ENCODE peak calls at places on chromosome 11, in nine cellular contexts. Z, X, M, J, Y, I, U, H and C are unnamed samples.
A peak's percentile ranks its signal among the peaks of the same experiment; 100 is the strongest.

GRCh38 chr11:66219846-66220565 is 48.4 kb upstream of the RAB1B start:
- DNase-seq in Z (no peak), X (no peak), M (no peak), J (no peak), Y (no peak), I (no peak), U (no peak), H (no peak), C (no peak)

GRCh38 chr11:119584193-119585037 is 144.6 kb downstream of the NECTIN1 start:
- DNase-seq in Z (peak; percentile 95), X (peak; percentile 90), M (no peak), J (peak; percentile 75), Y (peak; percentile 83), I (no peak), U (peak; percentile 74), H (no peak), C (peak; percentile 48)

GRCh38 chr11:63459586-63459985 is 31.4 kb downstream of the PLAAT5 start:
- DNase-seq in Z (peak; percentile 25), X (peak; percentile 52), M (no peak), J (no peak), Y (no peak), I (no peak), U (no peak), H (no peak), C (no peak)

GRCh38 chr11:328012-328411 is 7.4 kb upstream of the IFITM3 start:
- DNase-seq in Z (no peak), X (no peak), M (no peak), J (no peak), Y (no peak), I (no peak), U (no peak), H (no peak), C (no peak)

GRCh38 chr11:85742348-85742747 is 56.4 kb upstream of the CCDC89 start:
- DNase-seq in Z (no peak), X (no peak), M (no peak), J (no peak), Y (no peak), I (no peak), U (no peak), H (no peak), C (no peak)

GRCh38 chr11:103183981-103184592 is 74.9 kb downstream of the DYNC2H1 start:
- DNase-seq in Z (peak; percentile 10), X (no peak), M (no peak), J (no peak), Y (no peak), I (no peak), U (no peak), H (no peak), C (no peak)

GRCh38 chr11:119205080-119205479 is 1.1 kb upstream of the CBL start:
- DNase-seq in Z (peak; percentile 23), X (no peak), M (peak; percentile 41), J (no peak), Y (no peak), I (peak; percentile 52), U (no peak), H (no peak), C (no peak)

GRCh38 chr11:12069053-12069676 is 41.2 kb upstream of the MICAL2 start:
- DNase-seq in Z (no peak), X (no peak), M (no peak), J (no peak), Y (no peak), I (no peak), U (no peak), H (no peak), C (no peak)

GRCh38 chr11:29328961-29329441 is 687.8 kb downstream of the KCNA4 start:
- DNase-seq in Z (peak; percentile 28), X (peak; percentile 77), M (peak; percentile 19), J (peak; percentile 72), Y (peak; percentile 1), I (peak; percentile 60), U (peak; percentile 70), H (peak; percentile 62), C (peak; percentile 36)

GRCh38 chr11:69135420-69136363 is 20.0 kb upstream of the SMIM38 start:
- DNase-seq in Z (no peak), X (no peak), M (no peak), J (no peak), Y (no peak), I (no peak), U (no peak), H (no peak), C (no peak)

GRCh38 chr11:4683020-4683419 is 14.6 kb downstream of the OR51E2 start:
- DNase-seq in Z (no peak), X (no peak), M (no peak), J (peak; percentile 23), Y (no peak), I (no peak), U (no peak), H (no peak), C (no peak)

GRCh38 chr11:112229159-112229558 is 2.9 kb downstream of the PTS start:
- DNase-seq in Z (no peak), X (no peak), M (no peak), J (no peak), Y (no peak), I (no peak), U (no peak), H (no peak), C (no peak)

GRCh38 chr11:72114570-72114969 is 2.1 kb upstream of the ANAPC15 start:
- DNase-seq in Z (no peak), X (no peak), M (no peak), J (peak; percentile 72), Y (no peak), I (no peak), U (peak; percentile 2), H (no peak), C (no peak)

GRCh38 chr11:108698844-108699642 is 34.2 kb downstream of the DDX10 start:
- DNase-seq in Z (no peak), X (no peak), M (no peak), J (peak; percentile 51), Y (no peak), I (no peak), U (no peak), H (no peak), C (no peak)

GRCh38 chr11:3378426-3379423 is at the start of gene ZNF195:
- DNase-seq in Z (peak; percentile 100), X (peak; percentile 96), M (peak; percentile 99), J (peak; percentile 97), Y (peak; percentile 98), I (peak; percentile 99), U (peak; percentile 98), H (peak; percentile 97), C (peak; percentile 98)

GRCh38 chr11:3381794-3382193 is 2.8 kb upstream of the ZNF195 start:
- DNase-seq in Z (peak; percentile 45), X (no peak), M (no peak), J (no peak), Y (no peak), I (peak; percentile 34), U (no peak), H (no peak), C (no peak)

GRCh38 chr11:3380706-3381570 is 2.0 kb upstream of the ZNF195 start:
- DNase-seq in Z (peak; percentile 87), X (no peak), M (no peak), J (peak; percentile 68), Y (no peak), I (peak; percentile 37), U (no peak), H (no peak), C (no peak)

DNA sequence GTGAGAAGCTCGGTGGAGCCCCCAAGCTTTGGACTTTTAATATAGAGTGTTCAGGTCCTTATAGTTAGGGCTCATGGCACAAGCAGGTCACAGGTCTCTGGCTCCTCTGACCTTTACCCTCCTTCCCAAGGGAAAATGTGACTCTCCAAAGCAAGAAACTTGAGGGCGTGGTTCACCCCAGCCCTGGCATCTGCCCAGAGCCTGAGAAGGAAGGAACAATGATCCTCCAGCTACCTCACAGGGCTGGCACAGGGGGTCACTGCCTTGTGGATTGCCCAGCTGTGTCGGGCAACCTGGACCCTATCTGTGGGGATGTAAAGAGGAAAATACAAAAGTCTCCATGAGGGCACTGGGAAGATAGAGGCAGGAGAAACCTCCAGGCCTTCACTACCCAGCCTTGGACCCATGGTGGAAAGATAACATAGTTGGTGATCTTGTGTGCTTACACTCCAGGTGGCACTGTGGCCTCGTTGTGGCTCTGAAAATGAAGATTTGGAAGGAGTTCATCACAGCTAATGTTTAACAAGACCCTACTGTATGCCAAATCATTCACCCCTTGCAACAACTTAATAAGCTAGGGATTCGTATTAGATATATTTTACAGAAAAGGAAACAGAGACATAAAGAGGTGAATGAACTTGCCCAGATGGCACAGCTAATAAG is 3.8 kb upstream of the ZNF195 start:
- DNase-seq in Z (no peak), X (no peak), M (no peak), J (no peak), Y (no peak), I (peak; percentile 67), U (no peak), H (no peak), C (no peak)
- H3K9me2 ChIP-seq in Z (no peaks in the 10 kb centered on the region), X (no peaks in the 10 kb centered on the region), M (no peaks in the 10 kb centered on the region), J (no peaks in the 10 kb centered on the region), Y (no peaks in the 10 kb centered on the region), I (no peaks in the 10 kb centered on the region), U (no peaks in the 10 kb centered on the region), H (no peaks in the 10 kb centered on the region), C (no peaks in the 10 kb centered on the region)

GRCh38 chr11:110296226-110297081 is at the start of gene RDX:
- DNase-seq in Z (peak; percentile 91), X (peak; percentile 88), M (peak; percentile 80), J (peak; percentile 94), Y (peak; percentile 97), I (peak; percentile 66), U (peak; percentile 90), H (peak; percentile 67), C (peak; percentile 77)
- H3K9me2 ChIP-seq in Z (no peaks in the 10 kb centered on the region), X (no peaks in the 10 kb centered on the region), M (no peaks in the 10 kb centered on the region), J (no peaks in the 10 kb centered on the region), Y (no peaks in the 10 kb centered on the region), I (no peaks in the 10 kb centered on the region), U (no peaks in the 10 kb centered on the region), H (no peaks in the 10 kb centered on the region), C (no peaks in the 10 kb centered on the region)

GRCh38 chr11:115017529-115017928 is 339.2 kb downstream of the NXPE2 start:
- DNase-seq in Z (no peak), X (no peak), M (no peak), J (no peak), Y (no peak), I (no peak), U (no peak), H (no peak), C (no peak)
- H3K9me2 ChIP-seq in Z (no peaks in the 10 kb centered on the region), X (no peaks in the 10 kb centered on the region), M (no peaks in the 10 kb centered on the region), J (no peaks in the 10 kb centered on the region), Y (no peaks in the 10 kb centered on the region), I (no peaks in the 10 kb centered on the region), U (no peaks in the 10 kb centered on the region), H (no peaks in the 10 kb centered on the region), C (no peaks in the 10 kb centered on the region)

GRCh38 chr11:44348721-44349120 is 38.8 kb upstream of the ALX4 start:
- DNase-seq in Z (no peak), X (no peak), M (no peak), J (no peak), Y (no peak), I (no peak), U (no peak), H (no peak), C (no peak)

GRCh38 chr11:44351898-44352498 is 42.1 kb upstream of the ALX4 start:
- DNase-seq in Z (peak; percentile 58), X (no peak), M (no peak), J (no peak), Y (peak; percentile 43), I (peak; percentile 57), U (no peak), H (peak; percentile 13), C (no peak)

GRCh38 chr11:44348114-44348513 is 38.2 kb upstream of the ALX4 start:
- DNase-seq in Z (no peak), X (no peak), M (no peak), J (no peak), Y (no peak), I (no peak), U (no peak), H (no peak), C (no peak)

GRCh38 chr11:44349328-44349727 is 39.4 kb upstream of the ALX4 start:
- DNase-seq in Z (no peak), X (no peak), M (no peak), J (no peak), Y (no peak), I (no peak), U (no peak), H (no peak), C (no peak)

GRCh38 chr11:44351006-44351660 is 41.2 kb upstream of the ALX4 start:
- DNase-seq in Z (no peak), X (no peak), M (peak; percentile 41), J (no peak), Y (no peak), I (peak; percentile 52), U (no peak), H (no peak), C (no peak)
- H3K9me2 ChIP-seq in Z (no peaks in the 10 kb centered on the region), X (no peaks in the 10 kb centered on the region), M (no peaks in the 10 kb centered on the region), J (no peaks in the 10 kb centered on the region), Y (no peaks in the 10 kb centered on the region), I (no peaks in the 10 kb centered on the region), U (no peaks in the 10 kb centered on the region), H (no peaks in the 10 kb centered on the region), C (no peaks in the 10 kb centered on the region)